ENCODE peak calls at places on chromosome 21, in six cellular contexts. One of them, this sample, is unnamed.

GRCh38 chr21:33241846-33242245 is 12.1 kb downstream of the IFNAR2 start:
- DNase-seq in hippocampal formation: no peak
- DNase-seq in activated CD4-positive, alpha-beta T cell treated with anti-CD3 and anti-CD28 coated beads, Interleukin-2, amount 50 U/mL, for 1 hour: no peak
- DNase-seq in naive thymus-derived CD8-positive, alpha-beta T cell: no peak
- DNase-seq in testis: no peak
- DNase-seq in spleen: no peak
- DNase-seq in this sample: no peak

GRCh38 chr21:35363458-35363857 is 314.4 kb upstream of the RUNX1 start:
- DNase-seq in hippocampal formation: no peak
- DNase-seq in activated CD4-positive, alpha-beta T cell treated with anti-CD3 and anti-CD28 coated beads, Interleukin-2, amount 50 U/mL, for 1 hour: no peak
- DNase-seq in naive thymus-derived CD8-positive, alpha-beta T cell: no peak
- DNase-seq in testis: no peak
- DNase-seq in spleen: no peak
- DNase-seq in this sample: no peak

GRCh38 chr21:17371470-17371869 is 141.4 kb upstream of the CXADR start:
- DNase-seq in hippocampal formation: no peak
- DNase-seq in activated CD4-positive, alpha-beta T cell treated with anti-CD3 and anti-CD28 coated beads, Interleukin-2, amount 50 U/mL, for 1 hour: no peak
- DNase-seq in naive thymus-derived CD8-positive, alpha-beta T cell: no peak
- DNase-seq in testis: no peak
- DNase-seq in spleen: no peak
- DNase-seq in this sample: no peak

GRCh38 chr21:40752125-40752524 is 94.8 kb downstream of the DSCAM start:
- DNase-seq in hippocampal formation: no peak
- DNase-seq in activated CD4-positive, alpha-beta T cell treated with anti-CD3 and anti-CD28 coated beads, Interleukin-2, amount 50 U/mL, for 1 hour: no peak
- DNase-seq in naive thymus-derived CD8-positive, alpha-beta T cell: no peak
- DNase-seq in testis: no peak
- DNase-seq in spleen: no peak
- DNase-seq in this sample: no peak

GRCh38 chr21:37688952-37689659 is 227.2 kb downstream of the KCNJ6 start:
- DNase-seq in hippocampal formation: no peak
- DNase-seq in activated CD4-positive, alpha-beta T cell treated with anti-CD3 and anti-CD28 coated beads, Interleukin-2, amount 50 U/mL, for 1 hour: no peak
- DNase-seq in naive thymus-derived CD8-positive, alpha-beta T cell: no peak
- DNase-seq in testis: no peak
- DNase-seq in spleen: no peak
- DNase-seq in this sample: no peak

GRCh38 chr21:31678478-31678877 is 19.0 kb downstream of the SOD1 start:
- DNase-seq in hippocampal formation: no peak
- DNase-seq in activated CD4-positive, alpha-beta T cell treated with anti-CD3 and anti-CD28 coated beads, Interleukin-2, amount 50 U/mL, for 1 hour: no peak
- DNase-seq in naive thymus-derived CD8-positive, alpha-beta T cell: no peak
- DNase-seq in testis: no peak
- DNase-seq in spleen: no peak
- DNase-seq in this sample: no peak

GRCh38 chr21:45918835-45919467 is 62.6 kb upstream of the COL6A1 start:
- DNase-seq in hippocampal formation: no peak
- DNase-seq in activated CD4-positive, alpha-beta T cell treated with anti-CD3 and anti-CD28 coated beads, Interleukin-2, amount 50 U/mL, for 1 hour: no peak
- DNase-seq in naive thymus-derived CD8-positive, alpha-beta T cell: no peak
- DNase-seq in testis: no peak
- DNase-seq in spleen: no peak
- DNase-seq in this sample: no peak

GRCh38 chr21:36065497-36066036 is 4.3 kb upstream of the CBR1 start:
- DNase-seq in hippocampal formation: no peak
- DNase-seq in activated CD4-positive, alpha-beta T cell treated with anti-CD3 and anti-CD28 coated beads, Interleukin-2, amount 50 U/mL, for 1 hour: no peak
- DNase-seq in naive thymus-derived CD8-positive, alpha-beta T cell: no peak
- DNase-seq in testis: no peak
- DNase-seq in spleen: no peak
- DNase-seq in this sample: no peak

GRCh38 chr21:41779659-41780058 is 12.8 kb upstream of the RIPK4 start:
- DNase-seq in hippocampal formation: no peak
- DNase-seq in activated CD4-positive, alpha-beta T cell treated with anti-CD3 and anti-CD28 coated beads, Interleukin-2, amount 50 U/mL, for 1 hour: no peak
- DNase-seq in naive thymus-derived CD8-positive, alpha-beta T cell: no peak
- DNase-seq in testis: no peak
- DNase-seq in spleen: no peak
- DNase-seq in this sample: no peak

GRCh38 chr21:34732388-34732821 is 63.6 kb downstream of the CLIC6 start:
- DNase-seq in hippocampal formation: no peak
- DNase-seq in activated CD4-positive, alpha-beta T cell treated with anti-CD3 and anti-CD28 coated beads, Interleukin-2, amount 50 U/mL, for 1 hour: no peak
- DNase-seq in naive thymus-derived CD8-positive, alpha-beta T cell: no peak
- DNase-seq in testis: no peak
- DNase-seq in spleen: no peak
- DNase-seq in this sample: no peak

GRCh38 chr21:28336299-28336698 is 656.4 kb downstream of the LTN1 start:
- DNase-seq in hippocampal formation: peak; percentile 70
- DNase-seq in activated CD4-positive, alpha-beta T cell treated with anti-CD3 and anti-CD28 coated beads, Interleukin-2, amount 50 U/mL, for 1 hour: no peak
- DNase-seq in naive thymus-derived CD8-positive, alpha-beta T cell: no peak
- DNase-seq in testis: peak; percentile 56
- DNase-seq in spleen: no peak
- DNase-seq in this sample: no peak

GRCh38 chr21:24420694-24421093 is 1186.6 kb downstream of the MRPL39 start:
- DNase-seq in hippocampal formation: no peak
- DNase-seq in activated CD4-positive, alpha-beta T cell treated with anti-CD3 and anti-CD28 coated beads, Interleukin-2, amount 50 U/mL, for 1 hour: no peak
- DNase-seq in naive thymus-derived CD8-positive, alpha-beta T cell: no peak
- DNase-seq in testis: no peak
- DNase-seq in spleen: no peak
- DNase-seq in this sample: no peak

GRCh38 chr21:45128613-45129226 is 54.3 kb downstream of the ADARB1 start:
- DNase-seq in hippocampal formation: peak; percentile 51
- DNase-seq in activated CD4-positive, alpha-beta T cell treated with anti-CD3 and anti-CD28 coated beads, Interleukin-2, amount 50 U/mL, for 1 hour: peak; percentile 77
- DNase-seq in naive thymus-derived CD8-positive, alpha-beta T cell: peak; percentile 68
- DNase-seq in testis: peak; percentile 73
- DNase-seq in spleen: peak; percentile 93
- DNase-seq in this sample: peak; percentile 70

GRCh38 chr21:35023396-35024070 is 25.6 kb downstream of the RUNX1 start:
- DNase-seq in hippocampal formation: no peak
- DNase-seq in activated CD4-positive, alpha-beta T cell treated with anti-CD3 and anti-CD28 coated beads, Interleukin-2, amount 50 U/mL, for 1 hour: no peak
- DNase-seq in naive thymus-derived CD8-positive, alpha-beta T cell: no peak
- DNase-seq in testis: no peak
- DNase-seq in spleen: no peak
- DNase-seq in this sample: no peak

GRCh38 chr21:46110499-46111192 is 12.7 kb downstream of the COL6A2 start:
- DNase-seq in hippocampal formation: no peak
- DNase-seq in activated CD4-positive, alpha-beta T cell treated with anti-CD3 and anti-CD28 coated beads, Interleukin-2, amount 50 U/mL, for 1 hour: no peak
- DNase-seq in naive thymus-derived CD8-positive, alpha-beta T cell: no peak
- DNase-seq in testis: peak; percentile 57
- DNase-seq in spleen: no peak
- DNase-seq in this sample: peak; percentile 2

GRCh38 chr21:36773111-36773510 is 74.2 kb downstream of the SIM2 start:
- DNase-seq in hippocampal formation: no peak
- DNase-seq in activated CD4-positive, alpha-beta T cell treated with anti-CD3 and anti-CD28 coated beads, Interleukin-2, amount 50 U/mL, for 1 hour: no peak
- DNase-seq in naive thymus-derived CD8-positive, alpha-beta T cell: no peak
- DNase-seq in testis: peak; percentile 80
- DNase-seq in spleen: no peak
- DNase-seq in this sample: no peak

GRCh38 chr21:16241500-16241963 is 511.8 kb downstream of the USP25 start:
- DNase-seq in hippocampal formation: no peak
- DNase-seq in activated CD4-positive, alpha-beta T cell treated with anti-CD3 and anti-CD28 coated beads, Interleukin-2, amount 50 U/mL, for 1 hour: no peak
- DNase-seq in naive thymus-derived CD8-positive, alpha-beta T cell: no peak
- DNase-seq in testis: no peak
- DNase-seq in spleen: no peak
- DNase-seq in this sample: peak; percentile 54

GRCh38 chr21:45415188-45415942 is 10.4 kb downstream of the COL18A1 start:
- DNase-seq in hippocampal formation: no peak
- DNase-seq in activated CD4-positive, alpha-beta T cell treated with anti-CD3 and anti-CD28 coated beads, Interleukin-2, amount 50 U/mL, for 1 hour: no peak
- DNase-seq in naive thymus-derived CD8-positive, alpha-beta T cell: no peak
- DNase-seq in testis: no peak
- DNase-seq in spleen: peak; percentile 61
- DNase-seq in this sample: no peak

GRCh38 chr21:42460391-42461184 is 35.4 kb downstream of the RSPH1 start:
- DNase-seq in hippocampal formation: no peak
- DNase-seq in activated CD4-positive, alpha-beta T cell treated with anti-CD3 and anti-CD28 coated beads, Interleukin-2, amount 50 U/mL, for 1 hour: peak; percentile 45
- DNase-seq in naive thymus-derived CD8-positive, alpha-beta T cell: peak; percentile 57
- DNase-seq in testis: no peak
- DNase-seq in spleen: peak; percentile 82
- DNase-seq in this sample: no peak

GRCh38 chr21:31660134-31660565 is 657 bp downstream of the SOD1 start:
- DNase-seq in hippocampal formation: peak; percentile 35
- DNase-seq in activated CD4-positive, alpha-beta T cell treated with anti-CD3 and anti-CD28 coated beads, Interleukin-2, amount 50 U/mL, for 1 hour: peak; percentile 29
- DNase-seq in naive thymus-derived CD8-positive, alpha-beta T cell: no peak
- DNase-seq in testis: peak; percentile 43
- DNase-seq in spleen: no peak
- DNase-seq in this sample: peak; percentile 49

This sample was measured in endothelial cell.